ENCODE peak calls at places on chromosomes 7 and 10, in seven cellular contexts. Y is heart right ventricle, S is H1, P is breast epithelium, G is left ventricle myocardium inferior, R is neural progenitor cell, B is sigmoid colon. N is an unnamed sample. For H3K4me1, the result is how much of the 10 kb centered on the place peaks cover.

GRCh38 chr7:77877800-77878199 is 79.2 kb downstream of the PHTF2 start:
- DNase-seq in G (no peak), Y (no peak), B (no peak), P (no peak), R (no peak), S (no peak), N (no peak)

GRCh38 chr7:129611246-129612111 is at the start of gene NRF1:
- DNase-seq in Y (peak), R (peak), B (peak), G (peak), S (peak), P (peak), N (peak)

GRCh38 chr10:131585761-131586160 is 274.2 kb upstream of the TCERG1L start:
- DNase-seq in Y (no peak), P (no peak), B (no peak), S (no peak), G (no peak), R (no peak), N (no peak)

GRCh38 chr7:111429781-111430180 is 132.5 kb downstream of the IMMP2L start:
- DNase-seq in Y (no peak), R (no peak), P (no peak), S (no peak), G (no peak), B (no peak), N (no peak)

GRCh38 chr10:78025685-78026364 is 3.5 kb downstream of the POLR3A start:
- DNase-seq in Y (no peak), P (no peak), S (no peak), G (no peak), B (no peak), R (no peak), N (no peak)

GRCh38 chr7:130953193-130953592 is 219.2 kb upstream of the KLF14 start:
- DNase-seq in B (no peak), Y (no peak), S (no peak), P (no peak), G (no peak), R (no peak), N (no peak)

GRCh38 chr10:43333653-43334052 is 37.8 kb upstream of the FXYD4 start:
- DNase-seq in P (no peak), Y (no peak), B (no peak), S (no peak), R (no peak), G (no peak), N (no peak)

GRCh38 chr7:111357691-111358090 is 204.6 kb downstream of the IMMP2L start:
- DNase-seq in R (no peak), Y (no peak), P (no peak), S (no peak), G (no peak), B (no peak), N (no peak)

GRCh38 chr7:128755075-128755474 is 15.9 kb downstream of the CALU start:
- DNase-seq in G (no peak), B (no peak), Y (no peak), R (no peak), P (no peak), S (no peak), N (no peak)

GRCh38 chr10:86285136-86285790 is 81.3 kb downstream of the GRID1 start:
- DNase-seq in G (no peak), S (peak), B (peak), R (no peak), Y (no peak), P (peak), N (no peak)

GRCh38 chr10:78658645-78659632 is 409.8 kb upstream of the ZMIZ1 start:
- DNase-seq in G (no peak), B (no peak), Y (no peak), S (no peak), R (no peak), P (no peak), N (no peak)

GRCh38 chr10:77602231-77602912 is 35.2 kb downstream of the KCNMA1 start:
- DNase-seq in G (no peak), S (no peak), R (no peak), B (peak), P (no peak), Y (no peak), N (no peak)

GRCh38 chr10:11875499-11876281 is 52.5 kb downstream of the PROSER2 start:
- DNase-seq in B (peak), S (no peak), P (peak), R (peak), Y (peak), G (peak), N (peak)

GRCh38 chr7:50505553-50505952 is 55.4 kb upstream of the FIGNL1 start:
- DNase-seq in G (no peak), B (no peak), S (no peak), R (no peak), Y (no peak), P (no peak), N (no peak)

GRCh38 chr10:14656052-14656451 is 118.6 kb downstream of the FAM107B start:
- DNase-seq in Y (no peak), G (no peak), R (no peak), S (no peak), B (no peak), P (no peak), N (no peak)

GRCh38 chr10:63083904-63084689 is 49.0 kb upstream of the NRBF2 start:
- DNase-seq in G (peak), B (peak), S (no peak), R (peak), P (peak), Y (peak), N (peak)

GRCh38 chr7:28096713-28097112 is 83.9 kb downstream of the JAZF1 start:
- DNase-seq in P (peak), G (no peak), S (no peak), R (peak), Y (peak), B (peak), N (no peak)

GRCh38 chr7:65371468-65371867 is 2.2 kb upstream of the ZNF92 start:
- DNase-seq in S (no peak), B (no peak), G (no peak), Y (no peak), R (peak), P (no peak), N (no peak)

GRCh38 chr7:6221340-6222319 is 50.8 kb downstream of the CYTH3 start:
- DNase-seq in B (no peak), R (no peak), S (no peak), Y (no peak), G (no peak), P (no peak), N (no peak)

GRCh38 chr10:59266321-59266720 is 89.9 kb downstream of the PHYHIPL start:
- DNase-seq in R (no peak), B (no peak), S (no peak), Y (no peak), G (no peak), P (no peak), N (no peak)

GRCh38 chr7:44811093-44811492 is 14.6 kb downstream of the PPIA start:
- DNase-seq in B (no peak), G (no peak), Y (no peak), P (no peak), S (no peak), R (no peak), N (no peak)

GRCh38 chr7:7104971-7105370 is 77.4 kb upstream of the C1GALT1 start:
- DNase-seq in R (no peak), S (no peak), G (no peak), B (no peak), Y (no peak), P (no peak), N (no peak)

GRCh38 chr10:48648172-48648942 is 36.3 kb upstream of the WDFY4 start:
- DNase-seq in G (no peak), R (no peak), P (no peak), B (no peak), Y (no peak), S (peak), N (peak)

GRCh38 chr7:25949672-25950487 is 202.1 kb upstream of the NFE2L3 start:
- DNase-seq in R (peak), S (peak), G (no peak), P (no peak), B (no peak), Y (no peak), N (peak)

GRCh38 chr10:128070161-128070560 is 56.1 kb downstream of the MKI67 start:
- DNase-seq in R (no peak), Y (no peak), G (no peak), B (peak), S (no peak), P (no peak), N (no peak)

GRCh38 chr7:105769951-105770628 is 106.3 kb downstream of the ATXN7L1 start:
- DNase-seq in S (no peak), P (no peak), R (no peak), G (no peak), Y (no peak), B (peak), N (no peak)

DNA sequence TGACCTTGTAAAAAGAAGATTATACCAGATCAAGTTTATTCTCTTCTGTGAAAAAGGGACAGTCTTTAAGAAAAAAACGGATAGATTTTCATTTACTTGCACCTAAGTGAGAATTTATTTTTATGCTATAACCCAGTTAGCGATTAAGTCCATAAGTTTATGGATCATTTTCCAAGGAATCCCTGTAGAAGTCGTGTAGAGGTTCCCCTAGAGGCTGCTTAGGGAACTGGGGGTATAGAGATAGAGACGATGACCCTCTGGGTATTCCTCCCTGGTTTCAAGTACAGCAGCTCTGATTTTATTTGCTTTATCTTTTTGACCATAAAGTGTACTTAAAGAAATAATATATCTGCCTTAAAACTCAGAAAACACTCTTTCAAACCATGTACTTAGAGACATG is 648.4 kb upstream of the LRRTM3 start:
- DNase-seq in G (no peak), Y (no peak), S (no peak), B (no peak), R (no peak), P (no peak), N (no peak)
- TF ChIP-seq CTCF in G (no peak), Y (no peak), S (peak), B (no peak), R (peak), P (no peak), N (peak)

GRCh38 chr10:114515515-114515914 is 111.2 kb upstream of the AFAP1L2 start:
- DNase-seq in G (no peak), B (no peak), R (peak), P (no peak), S (no peak), Y (no peak), N (no peak)
- H3K4me1 ChIP-seq in G (half or more), B (under half), R (half or more), P (under half), S (under half), Y (under half), N (under half)

DNA sequence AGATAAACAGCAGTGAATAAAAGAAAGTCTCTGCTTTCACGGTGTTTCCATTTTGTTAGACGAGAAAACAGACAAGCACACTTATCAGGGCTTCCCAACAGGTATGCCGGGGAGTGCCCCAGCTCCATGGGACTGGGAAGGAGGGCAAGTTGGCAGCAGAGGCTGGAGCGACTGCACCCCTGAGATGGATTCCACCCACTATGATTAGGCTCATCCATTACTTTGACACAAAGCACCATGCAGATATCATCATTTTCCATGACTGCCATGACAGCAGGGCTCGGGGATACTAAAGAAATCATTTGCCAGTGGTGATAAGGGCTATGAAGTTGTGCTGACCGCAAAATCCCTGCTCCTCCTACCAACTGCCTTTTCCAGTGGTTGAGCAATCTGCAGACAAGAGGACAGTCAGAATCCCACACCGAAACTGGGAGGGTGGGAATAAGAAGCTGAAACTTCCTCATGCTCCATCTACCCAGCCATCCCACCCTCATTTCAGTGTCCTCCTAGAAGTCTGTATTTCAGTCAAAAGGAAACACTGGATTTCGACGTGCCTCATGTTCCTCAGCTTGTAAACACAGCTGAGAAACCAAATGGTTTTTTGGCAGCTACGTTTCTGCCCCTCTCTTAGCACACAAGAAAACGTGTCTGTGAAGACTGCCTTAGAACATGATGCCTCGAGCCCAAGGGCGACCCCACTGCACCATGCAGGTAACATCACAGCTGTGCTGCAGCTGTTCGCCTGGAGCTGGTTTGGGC is 15.5 kb downstream of the CREB3L2 start:
- DNase-seq in G (no peak), S (no peak), P (peak), B (peak), Y (peak), R (no peak), N (no peak)
- TF ChIP-seq CTCF in G (no peak), S (no peak), P (no peak), B (no peak), Y (no peak), R (no peak), N (no peak)

GRCh38 chr7:22561356-22561755 is 61.4 kb upstream of the STEAP1B start:
- DNase-seq in Y (peak), R (peak), S (peak), B (peak), P (peak), G (peak), N (peak)

GRCh38 chr7:22555476-22555875 is 55.5 kb upstream of the STEAP1B start:
- DNase-seq in B (no peak), Y (no peak), G (no peak), P (no peak), S (peak), R (no peak), N (no peak)

GRCh38 chr7:22559829-22560489 is 60.0 kb upstream of the STEAP1B start:
- DNase-seq in P (peak), Y (peak), R (peak), G (peak), B (peak), S (peak), N (peak)

GRCh38 chr7:22554184-22554583 is 54.2 kb upstream of the STEAP1B start:
- DNase-seq in S (no peak), R (no peak), Y (no peak), G (no peak), B (peak), P (no peak), N (no peak)

DNA sequence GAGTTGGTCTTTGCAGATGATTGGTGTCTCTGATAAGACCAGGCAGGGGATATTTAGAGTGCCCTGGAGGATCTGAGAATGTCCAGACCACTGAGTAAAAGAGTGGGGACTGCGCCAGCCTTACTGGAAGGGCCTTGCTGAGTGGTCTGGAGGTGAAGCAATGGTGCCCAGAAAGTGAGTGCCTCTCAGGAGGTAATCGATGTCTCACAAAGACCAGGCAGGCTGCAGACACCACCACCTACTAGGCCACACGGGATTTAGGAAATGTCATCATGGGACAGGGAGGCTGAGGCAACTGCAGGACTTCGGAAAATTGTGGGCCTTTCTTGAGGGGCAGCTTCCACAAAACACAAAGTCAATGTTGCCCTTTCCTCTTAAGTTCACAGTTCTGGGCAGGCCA is 57.2 kb upstream of the STEAP1B start:
- DNase-seq in P (no peak), R (no peak), G (no peak), Y (no peak), B (no peak), S (no peak), N (no peak)
- H3K4me1 ChIP-seq in P (under half), R (under half), G (under half), Y (under half), B (under half), S (under half), N (under half)

GRCh38 chr7:100048680-100049079 is 894 bp upstream of the ZSCAN21 start:
- DNase-seq in Y (no peak), P (no peak), B (no peak), R (no peak), S (no peak), G (no peak), N (no peak)

GRCh38 chr7:100044719-100045118 is 4.9 kb upstream of the ZSCAN21 start:
- DNase-seq in S (no peak), G (no peak), P (no peak), B (no peak), R (no peak), Y (no peak), N (peak)

GRCh38 chr7:100051611-100052010 is 2.0 kb downstream of the ZSCAN21 start:
- DNase-seq in B (no peak), P (no peak), Y (no peak), G (no peak), S (no peak), R (no peak), N (no peak)

GRCh38 chr7:100053201-100053600 is 3.6 kb downstream of the ZSCAN21 start:
- DNase-seq in R (peak), Y (peak), G (no peak), P (peak), B (peak), S (no peak), N (peak)

DNA sequence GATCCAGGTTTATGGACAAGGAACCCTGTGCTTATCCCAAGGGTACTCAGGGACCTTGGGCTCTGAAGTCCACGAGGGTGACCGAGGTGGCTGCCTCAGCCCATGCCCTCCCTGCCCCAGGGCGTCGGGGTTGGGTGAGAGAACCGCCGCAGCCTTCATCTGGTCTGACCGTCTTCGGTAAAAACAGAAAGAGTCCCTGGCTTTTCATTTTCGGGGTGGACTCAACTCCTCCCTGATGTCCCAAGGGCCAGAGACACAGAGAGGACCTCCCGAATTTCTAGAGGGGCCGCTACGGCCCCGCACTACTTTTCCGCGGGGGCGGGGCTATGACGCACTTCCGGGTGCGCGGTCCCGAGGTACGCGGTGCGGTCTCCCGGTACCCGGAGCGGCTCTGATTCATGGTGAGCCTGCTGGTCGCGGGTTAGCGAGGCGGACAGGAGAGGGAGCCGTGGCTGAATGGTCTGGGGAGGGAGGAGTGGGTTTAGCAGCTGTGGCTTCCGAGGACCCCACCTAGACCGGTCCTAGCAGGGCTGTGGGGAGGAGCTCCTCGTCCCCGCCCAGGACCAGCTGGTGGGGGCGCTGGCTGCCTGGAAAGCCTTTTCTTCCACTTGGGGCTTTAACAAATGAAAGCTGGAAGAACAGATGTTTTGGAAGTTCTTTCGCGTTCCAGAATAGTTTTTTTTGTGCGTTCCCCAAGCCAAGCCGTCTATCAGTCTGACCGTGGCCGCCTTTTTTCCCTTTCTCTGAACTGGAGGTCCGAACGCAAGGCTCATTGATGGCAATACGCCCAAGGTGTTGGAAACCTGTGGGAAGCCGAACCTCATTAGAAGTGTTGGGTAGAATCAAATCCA is at the start of gene ZSCAN21:
- DNase-seq in Y (peak), B (peak), S (peak), G (peak), R (peak), P (peak), N (peak)
- TF ChIP-seq CTCF in Y (no peak), B (no peak), S (peak), G (peak), R (peak), P (peak), N (no peak)